ENCODE peak calls at places on chromosomes 12 and 14, in five cellular contexts. One of them, this sample, is unnamed.

GRCh38 chr12:63899396-63899795 is 54.9 kb downstream of the SRGAP1 start:
- DNase-seq in right atrium auricular region: no peak
- DNase-seq in heart right ventricle: no peak
- DNase-seq in colonic mucosa: peak; percentile 38
- DNase-seq in lower lobe of right lung: no peak
- DNase-seq in this sample: no peak

GRCh38 chr12:67096533-67097318 is 172.4 kb upstream of the CAND1 start:
- DNase-seq in right atrium auricular region: no peak
- DNase-seq in heart right ventricle: no peak
- DNase-seq in colonic mucosa: no peak
- DNase-seq in lower lobe of right lung: no peak
- DNase-seq in this sample: no peak

GRCh38 chr12:120879102-120879501 is 25.1 kb downstream of the SPPL3 start:
- DNase-seq in right atrium auricular region: no peak
- DNase-seq in heart right ventricle: no peak
- DNase-seq in colonic mucosa: no peak
- DNase-seq in lower lobe of right lung: no peak
- DNase-seq in this sample: no peak

GRCh38 chr14:33943081-33943480 is 7.8 kb downstream of the EGLN3 start:
- DNase-seq in right atrium auricular region: no peak
- DNase-seq in heart right ventricle: no peak
- DNase-seq in colonic mucosa: peak; percentile 65
- DNase-seq in lower lobe of right lung: no peak
- DNase-seq in this sample: no peak

GRCh38 chr12:47854531-47854930 is 34.8 kb upstream of the HDAC7 start:
- DNase-seq in right atrium auricular region: no peak
- DNase-seq in heart right ventricle: no peak
- DNase-seq in colonic mucosa: no peak
- DNase-seq in lower lobe of right lung: no peak
- DNase-seq in this sample: no peak

GRCh38 chr12:69821032-69821431 is 4.0 kb upstream of the MYRFL start:
- DNase-seq in right atrium auricular region: no peak
- DNase-seq in heart right ventricle: no peak
- DNase-seq in colonic mucosa: no peak
- DNase-seq in lower lobe of right lung: no peak
- DNase-seq in this sample: no peak

GRCh38 chr12:79737875-79738718 is 47.3 kb upstream of the PAWR start:
- DNase-seq in right atrium auricular region: no peak
- DNase-seq in heart right ventricle: peak; percentile 18
- DNase-seq in colonic mucosa: peak; percentile 60
- DNase-seq in lower lobe of right lung: no peak
- DNase-seq in this sample: peak; percentile 1

GRCh38 chr12:124910561-124911478 is 3.6 kb downstream of the UBC start:
- DNase-seq in right atrium auricular region: no peak
- DNase-seq in heart right ventricle: no peak
- DNase-seq in colonic mucosa: peak; percentile 29
- DNase-seq in lower lobe of right lung: no peak
- DNase-seq in this sample: no peak

GRCh38 chr14:24296341-24297157 is 3.0 kb downstream of the DHRS1 start:
- DNase-seq in right atrium auricular region: peak; percentile 72
- DNase-seq in heart right ventricle: peak; percentile 54
- DNase-seq in colonic mucosa: peak; percentile 66
- DNase-seq in lower lobe of right lung: peak; percentile 72
- DNase-seq in this sample: peak; percentile 41

GRCh38 chr12:22658214-22658613 is 33.2 kb downstream of the ETNK1 start:
- DNase-seq in right atrium auricular region: no peak
- DNase-seq in heart right ventricle: no peak
- DNase-seq in colonic mucosa: no peak
- DNase-seq in lower lobe of right lung: no peak
- DNase-seq in this sample: no peak

GRCh38 chr12:53044896-53045571 is 4.8 kb upstream of the TNS2 start:
- DNase-seq in right atrium auricular region: no peak
- DNase-seq in heart right ventricle: peak; percentile 5
- DNase-seq in colonic mucosa: no peak
- DNase-seq in lower lobe of right lung: no peak
- DNase-seq in this sample: no peak

GRCh38 chr14:50955373-50956043 is 11.2 kb upstream of the PYGL start:
- DNase-seq in right atrium auricular region: peak; percentile 71
- DNase-seq in heart right ventricle: no peak
- DNase-seq in colonic mucosa: peak; percentile 65
- DNase-seq in lower lobe of right lung: peak; percentile 75
- DNase-seq in this sample: no peak

GRCh38 chr12:120257041-120257821 is 8.3 kb downstream of the PXN start:
- DNase-seq in right atrium auricular region: no peak
- DNase-seq in heart right ventricle: peak; percentile 78
- DNase-seq in colonic mucosa: no peak
- DNase-seq in lower lobe of right lung: no peak
- DNase-seq in this sample: peak; percentile 43

GRCh38 chr14:36507847-36508417 is 12.1 kb downstream of the NKX2-1 start:
- DNase-seq in right atrium auricular region: no peak
- DNase-seq in heart right ventricle: no peak
- DNase-seq in colonic mucosa: no peak
- DNase-seq in lower lobe of right lung: no peak
- DNase-seq in this sample: no peak

GRCh38 chr12:117032593-117033381 is 66.4 kb downstream of the TESC start:
- DNase-seq in right atrium auricular region: no peak
- DNase-seq in heart right ventricle: no peak
- DNase-seq in colonic mucosa: no peak
- DNase-seq in lower lobe of right lung: no peak
- DNase-seq in this sample: no peak

GRCh38 chr12:31393004-31393550 is 67.1 kb upstream of the SINHCAF start:
- DNase-seq in right atrium auricular region: no peak
- DNase-seq in heart right ventricle: no peak
- DNase-seq in colonic mucosa: no peak
- DNase-seq in lower lobe of right lung: no peak
- DNase-seq in this sample: no peak

GRCh38 chr14:57478050-57478449 is 15.6 kb downstream of the CCDC198 start:
- DNase-seq in right atrium auricular region: no peak
- DNase-seq in heart right ventricle: no peak
- DNase-seq in colonic mucosa: no peak
- DNase-seq in lower lobe of right lung: no peak
- DNase-seq in this sample: no peak

GRCh38 chr14:58027904-58028303 is 124.1 kb downstream of the ARMH4 start:
- DNase-seq in right atrium auricular region: no peak
- DNase-seq in heart right ventricle: no peak
- DNase-seq in colonic mucosa: no peak
- DNase-seq in lower lobe of right lung: no peak
- DNase-seq in this sample: no peak

GRCh38 chr14:75961662-75962061 is 20.1 kb downstream of the TGFB3 start:
- DNase-seq in right atrium auricular region: no peak
- DNase-seq in heart right ventricle: no peak
- DNase-seq in colonic mucosa: no peak
- DNase-seq in lower lobe of right lung: no peak
- DNase-seq in this sample: no peak

GRCh38 chr12:62732861-62733427 is 202.0 kb downstream of the PPM1H start:
- DNase-seq in right atrium auricular region: no peak
- DNase-seq in heart right ventricle: no peak
- DNase-seq in colonic mucosa: no peak
- DNase-seq in lower lobe of right lung: no peak
- DNase-seq in this sample: no peak

GRCh38 chr14:70782361-70782760 is 27.0 kb downstream of the MAP3K9 start:
- DNase-seq in right atrium auricular region: no peak
- DNase-seq in heart right ventricle: no peak
- DNase-seq in colonic mucosa: no peak
- DNase-seq in lower lobe of right lung: no peak
- DNase-seq in this sample: no peak

GRCh38 chr14:103516426-103517171 is 6.0 kb downstream of the CKB start:
- DNase-seq in right atrium auricular region: no peak
- DNase-seq in heart right ventricle: no peak
- DNase-seq in colonic mucosa: no peak
- DNase-seq in lower lobe of right lung: peak; percentile 10
- DNase-seq in this sample: no peak

DNA sequence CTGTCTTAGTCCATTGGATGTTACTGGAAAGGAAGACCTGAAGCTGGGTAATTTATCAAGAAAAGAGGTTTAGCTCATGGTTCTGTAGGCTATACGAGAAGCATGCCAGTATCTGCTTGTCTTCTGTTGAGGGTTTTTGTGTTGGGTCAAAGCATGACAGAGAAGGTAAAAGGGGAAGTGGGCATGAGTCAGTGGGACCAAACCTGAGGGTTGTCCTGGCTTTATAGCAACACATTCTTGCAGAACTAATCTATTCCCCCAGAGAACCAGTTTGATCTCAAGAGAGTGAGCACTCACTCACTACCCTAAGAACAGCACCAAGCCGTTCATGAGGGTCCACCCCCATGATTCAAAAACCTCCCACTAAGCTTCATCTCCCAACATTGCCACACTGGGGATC is 19.0 kb upstream of the KRAS start:
- DNase-seq in right atrium auricular region: no peak
- DNase-seq in heart right ventricle: no peak
- DNase-seq in colonic mucosa: no peak
- DNase-seq in lower lobe of right lung: no peak
- DNase-seq in this sample: no peak
- H3K27ac ChIP-seq in right atrium auricular region: no peak overlapping the region
- H3K27ac ChIP-seq in heart right ventricle: no peak overlapping the region
- H3K27ac ChIP-seq in colonic mucosa: no peak overlapping the region
- H3K27ac ChIP-seq in lower lobe of right lung: no peak overlapping the region
- H3K27ac ChIP-seq in this sample: no peak overlapping the region

GRCh38 chr12:97758586-97758985 is 296.0 kb downstream of the RMST start:
- DNase-seq in right atrium auricular region: no peak
- DNase-seq in heart right ventricle: no peak
- DNase-seq in colonic mucosa: no peak
- DNase-seq in lower lobe of right lung: no peak
- DNase-seq in this sample: no peak

GRCh38 chr12:97758102-97758501 is 295.5 kb downstream of the RMST start:
- DNase-seq in right atrium auricular region: no peak
- DNase-seq in heart right ventricle: no peak
- DNase-seq in colonic mucosa: no peak
- DNase-seq in lower lobe of right lung: no peak
- DNase-seq in this sample: no peak

GRCh38 chr12:97756741-97757140 is 294.1 kb downstream of the RMST start:
- DNase-seq in right atrium auricular region: no peak
- DNase-seq in heart right ventricle: no peak
- DNase-seq in colonic mucosa: no peak
- DNase-seq in lower lobe of right lung: no peak
- DNase-seq in this sample: no peak

GRCh38 chr12:97756066-97756701 is 293.6 kb downstream of the RMST start:
- DNase-seq in right atrium auricular region: no peak
- DNase-seq in heart right ventricle: no peak
- DNase-seq in colonic mucosa: no peak
- DNase-seq in lower lobe of right lung: no peak
- DNase-seq in this sample: no peak

GRCh38 chr12:97757431-97758091 is 295.0 kb downstream of the RMST start:
- DNase-seq in right atrium auricular region: no peak
- DNase-seq in heart right ventricle: no peak
- DNase-seq in colonic mucosa: no peak
- DNase-seq in lower lobe of right lung: no peak
- DNase-seq in this sample: no peak
- H3K27ac ChIP-seq in right atrium auricular region: peak overlapping the region; percentile 85
- H3K27ac ChIP-seq in heart right ventricle: peak overlapping the region; percentile 58
- H3K27ac ChIP-seq in colonic mucosa: no peak overlapping the region
- H3K27ac ChIP-seq in lower lobe of right lung: peak overlapping the region; percentile 62
- H3K27ac ChIP-seq in this sample: no peak overlapping the region

DNA sequence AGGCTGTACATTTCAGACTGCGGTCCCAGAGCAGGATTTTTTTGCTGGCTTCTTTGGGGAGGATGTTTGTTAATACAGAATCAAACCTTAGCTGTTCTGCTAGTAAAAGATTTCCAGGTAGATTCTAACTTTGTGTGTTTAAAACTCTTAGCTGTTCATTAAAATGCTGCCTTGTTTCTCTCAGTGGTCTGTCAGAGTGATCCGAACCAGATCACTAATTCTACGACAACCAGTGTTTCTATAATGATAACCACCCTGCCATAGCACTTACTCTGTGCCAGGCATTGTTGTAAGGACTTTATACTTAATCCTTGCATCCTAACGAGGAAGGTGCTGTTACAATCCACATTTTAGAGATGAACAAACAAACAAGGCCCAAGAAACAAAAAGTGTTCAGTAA is 217.3 kb downstream of the CHST11 start:
- DNase-seq in right atrium auricular region: no peak
- DNase-seq in heart right ventricle: no peak
- DNase-seq in colonic mucosa: no peak
- DNase-seq in lower lobe of right lung: no peak
- DNase-seq in this sample: no peak
- H3K27ac ChIP-seq in right atrium auricular region: peak overlapping the region; percentile 90
- H3K27ac ChIP-seq in heart right ventricle: peak overlapping the region; percentile 15
- H3K27ac ChIP-seq in colonic mucosa: no peak overlapping the region
- H3K27ac ChIP-seq in lower lobe of right lung: peak overlapping the region; percentile 26
- H3K27ac ChIP-seq in this sample: no peak overlapping the region

GRCh38 chr14:68918612-68919011 is 60.5 kb downstream of the ACTN1 start:
- DNase-seq in right atrium auricular region: no peak
- DNase-seq in heart right ventricle: no peak
- DNase-seq in colonic mucosa: no peak
- DNase-seq in lower lobe of right lung: no peak
- DNase-seq in this sample: no peak
- H3K27ac ChIP-seq in right atrium auricular region: no peak overlapping the region
- H3K27ac ChIP-seq in heart right ventricle: no peak overlapping the region
- H3K27ac ChIP-seq in colonic mucosa: no peak overlapping the region
- H3K27ac ChIP-seq in lower lobe of right lung: no peak overlapping the region
- H3K27ac ChIP-seq in this sample: no peak overlapping the region

DNA sequence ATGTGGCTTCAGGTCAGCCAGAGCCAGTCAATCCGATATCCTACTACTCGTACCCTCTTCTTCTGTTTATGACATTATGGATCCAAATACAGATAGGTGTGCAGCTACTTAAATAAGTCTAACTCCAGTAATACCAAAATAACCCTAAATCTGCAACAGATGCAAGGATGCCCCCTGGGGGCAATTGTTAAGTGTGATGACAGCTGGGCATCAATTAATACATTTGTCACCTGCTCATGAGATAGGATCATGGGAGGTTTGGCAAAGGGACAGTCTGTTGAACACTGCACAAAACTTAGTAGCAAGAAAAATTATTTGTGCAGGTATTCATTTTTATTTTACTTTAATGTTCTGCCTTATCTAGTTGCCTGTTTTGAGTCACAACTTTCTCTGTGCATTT is 83.2 kb downstream of the SLC38A6 start:
- DNase-seq in right atrium auricular region: no peak
- DNase-seq in heart right ventricle: no peak
- DNase-seq in colonic mucosa: no peak
- DNase-seq in lower lobe of right lung: no peak
- DNase-seq in this sample: no peak
- H3K27ac ChIP-seq in right atrium auricular region: no peak overlapping the region
- H3K27ac ChIP-seq in heart right ventricle: no peak overlapping the region
- H3K27ac ChIP-seq in colonic mucosa: no peak overlapping the region
- H3K27ac ChIP-seq in lower lobe of right lung: no peak overlapping the region
- H3K27ac ChIP-seq in this sample: no peak overlapping the region

GRCh38 chr14:26596722-26597030 is 1.2 kb downstream of the NOVA1 start:
- DNase-seq in right atrium auricular region: no peak
- DNase-seq in heart right ventricle: peak; percentile 9
- DNase-seq in colonic mucosa: peak; percentile 18
- DNase-seq in lower lobe of right lung: no peak
- DNase-seq in this sample: peak; percentile 36
- H3K27ac ChIP-seq in right atrium auricular region: peak overlapping the region; percentile 81
- H3K27ac ChIP-seq in heart right ventricle: peak overlapping the region; percentile 87
- H3K27ac ChIP-seq in colonic mucosa: no peak overlapping the region
- H3K27ac ChIP-seq in lower lobe of right lung: no peak overlapping the region
- H3K27ac ChIP-seq in this sample: peak overlapping the region; percentile 94